ENCODE peak calls at places on chromosomes 7 and 10, in six cellular contexts. A is naive thymus-derived CD4-positive, alpha-beta T cell; I is aorta; X is keratinocyte; W is CD8-positive, alpha-beta T cell; B is fibroblast of lung. Y is an unnamed sample.

GRCh38 chr10:43236176-43236850 is 30.6 kb downstream of the RASGEF1A start:
- DNase-seq in A (peak; percentile 15), I (no peak), X (no peak), W (no peak), B (no peak), Y (no peak)

GRCh38 chr7:83413831-83414230 is 235.1 kb downstream of the SEMA3E start:
- DNase-seq in A (no peak), I (no peak), X (no peak), W (no peak), B (peak; percentile 14), Y (no peak)

GRCh38 chr7:4166340-4166739 is 515.8 kb upstream of the FOXK1 start:
- DNase-seq in A (no peak), I (no peak), X (no peak), W (no peak), B (no peak), Y (no peak)

GRCh38 chr7:75704928-75705327 is 33.8 kb downstream of the HIP1 start:
- DNase-seq in A (no peak), I (no peak), X (no peak), W (no peak), B (no peak), Y (no peak)

GRCh38 chr10:1957057-1957456 is 219.7 kb upstream of the ADARB2 start:
- DNase-seq in A (no peak), I (no peak), X (no peak), W (no peak), B (no peak), Y (no peak)

GRCh38 chr10:4652111-4653010 is 173.6 kb upstream of the AKR1E2 start:
- DNase-seq in A (peak; percentile 34), I (no peak), X (no peak), W (no peak), B (no peak), Y (no peak)

GRCh38 chr10:50360486-50360885 is 109.2 kb upstream of the ASAH2 start:
- DNase-seq in A (no peak), I (no peak), X (no peak), W (no peak), B (peak; percentile 37), Y (no peak)

GRCh38 chr10:11901454-11902431 is 78.6 kb downstream of the PROSER2 start:
- DNase-seq in A (no peak), I (no peak), X (no peak), W (no peak), B (no peak), Y (no peak)

GRCh38 chr7:86932038-86932512 is 127.4 kb downstream of the ELAPOR2 start:
- DNase-seq in A (no peak), I (peak; percentile 33), X (peak; percentile 23), W (no peak), B (peak; percentile 74), Y (no peak)

GRCh38 chr7:155190608-155191536 is 106.8 kb upstream of the INSIG1 start:
- DNase-seq in A (peak; percentile 76), I (no peak), X (no peak), W (peak; percentile 65), B (peak; percentile 11), Y (no peak)

GRCh38 chr10:69697006-69697405 is 67.0 kb downstream of the FAM241B start:
- DNase-seq in A (no peak), I (no peak), X (no peak), W (no peak), B (no peak), Y (no peak)

GRCh38 chr7:3832199-3832598 is 531.1 kb downstream of the SDK1 start:
- DNase-seq in A (no peak), I (no peak), X (no peak), W (no peak), B (no peak), Y (no peak)

GRCh38 chr10:100008708-100009282 is 952 bp downstream of the DNMBP start:
- DNase-seq in A (no peak), I (no peak), X (no peak), W (no peak), B (peak; percentile 28), Y (no peak)

GRCh38 chr7:150973571-150974451 is 4.3 kb downstream of the KCNH2 start:
- DNase-seq in A (no peak), I (no peak), X (no peak), W (peak; percentile 37), B (no peak), Y (no peak)

GRCh38 chr10:95509281-95509680 is 51.9 kb downstream of the SORBS1 start:
- DNase-seq in A (no peak), I (no peak), X (no peak), W (no peak), B (peak; percentile 50), Y (no peak)

GRCh38 chr7:42677751-42678231 is 234.1 kb downstream of the C7orf25 start:
- DNase-seq in A (no peak), I (no peak), X (peak; percentile 21), W (no peak), B (peak; percentile 96), Y (peak; percentile 2)

GRCh38 chr7:26583094-26583493 is 281.3 kb downstream of the SKAP2 start:
- DNase-seq in A (no peak), I (no peak), X (no peak), W (no peak), B (no peak), Y (no peak)

GRCh38 chr7:139730746-139731612 is 46.8 kb downstream of the HIPK2 start:
- DNase-seq in A (no peak), I (peak; percentile 79), X (no peak), W (peak; percentile 37), B (peak; percentile 78), Y (peak; percentile 56)

GRCh38 chr7:22949944-22950343 is 64.0 kb downstream of the HYCC1 start:
- DNase-seq in A (no peak), I (no peak), X (no peak), W (no peak), B (peak; percentile 37), Y (no peak)

GRCh38 chr10:131689486-131689885 is 211.3 kb upstream of the PPP2R2D start:
- DNase-seq in A (no peak), I (no peak), X (no peak), W (no peak), B (no peak), Y (no peak)

GRCh38 chr10:133355266-133355665 is 2.6 kb downstream of the FUOM start:
- DNase-seq in A (no peak), I (no peak), X (no peak), W (no peak), B (no peak), Y (no peak)

GRCh38 chr7:42736931-42737330 is 174.9 kb downstream of the C7orf25 start:
- DNase-seq in A (no peak), I (no peak), X (no peak), W (no peak), B (no peak), Y (no peak)

GRCh38 chr7:112399501-112399900 is 50.8 kb upstream of the IFRD1 start:
- DNase-seq in A (no peak), I (no peak), X (no peak), W (no peak), B (peak; percentile 23), Y (no peak)

GRCh38 chr7:128738570-128739047 is 550 bp upstream of the CALU start:
- DNase-seq in A (no peak), I (no peak), X (no peak), W (peak; percentile 6), B (no peak), Y (no peak)

GRCh38 chr10:122044045-122044661 is 55.2 kb downstream of the TACC2 start:
- DNase-seq in A (no peak), I (peak; percentile 58), X (no peak), W (no peak), B (peak; percentile 18), Y (no peak)

GRCh38 chr7:51141451-51141971 is 175.1 kb downstream of the COBL start:
- DNase-seq in A (no peak), I (no peak), X (no peak), W (no peak), B (peak; percentile 39), Y (peak; percentile 68)

GRCh38 chr7:50349963-50350944 is 45.7 kb downstream of the IKZF1 start:
- DNase-seq in A (peak; percentile 77), I (no peak), X (no peak), W (peak; percentile 75), B (no peak), Y (no peak)

GRCh38 chr10:92238586-92239098 is 52.2 kb downstream of the CPEB3 start:
- DNase-seq in A (no peak), I (no peak), X (peak; percentile 64), W (no peak), B (peak; percentile 84), Y (no peak)
- H3K4me3 ChIP-seq in A (no peak overlapping the region), I (no peak overlapping the region), X (peak overlapping the region; percentile 53), W (no peak overlapping the region), B (no peak overlapping the region), Y (no peak overlapping the region)

DNA sequence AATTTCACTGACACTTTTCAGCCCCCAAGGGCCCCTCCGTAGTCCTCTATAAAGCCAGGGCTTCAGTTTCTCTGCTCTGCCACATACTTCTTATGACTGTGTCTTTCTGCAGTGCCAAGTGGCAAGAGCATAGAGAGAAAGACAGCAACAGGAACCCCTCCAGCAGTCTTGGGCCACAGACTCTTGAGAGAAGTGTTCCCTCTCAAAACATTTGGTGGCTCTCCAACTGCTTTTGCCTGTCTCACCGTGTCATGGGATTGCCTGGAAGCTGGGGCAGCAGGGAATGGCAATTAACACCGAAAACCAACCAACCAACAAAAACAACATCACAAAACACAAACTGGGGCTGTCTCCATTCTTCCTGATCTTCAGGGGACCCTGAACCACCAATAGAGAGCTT is 73.8 kb upstream of the ELN start:
- DNase-seq in A (no peak), I (no peak), X (no peak), W (no peak), B (no peak), Y (no peak)
- H3K4me3 ChIP-seq in A (no peak overlapping the region), I (no peak overlapping the region), X (no peak overlapping the region), W (no peak overlapping the region), B (no peak overlapping the region), Y (no peak overlapping the region)

DNA sequence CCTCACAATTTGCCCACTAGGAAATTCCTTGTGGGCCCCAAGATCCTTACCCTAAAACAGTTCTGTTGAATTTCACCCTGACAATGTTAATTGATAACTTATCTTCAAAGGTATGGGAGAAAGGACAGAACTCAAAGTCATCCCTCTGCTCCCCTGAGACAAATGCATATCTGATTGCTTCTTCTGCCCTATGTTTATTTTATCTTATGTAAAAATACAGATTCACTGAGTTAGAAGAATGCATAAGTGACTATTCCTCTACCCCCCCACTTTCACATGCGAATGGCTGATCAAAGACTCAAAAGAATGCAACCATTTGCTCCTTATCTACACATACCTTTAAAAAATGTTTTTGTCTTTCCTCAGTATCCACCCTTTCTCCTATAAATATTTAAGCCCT is 235.7 kb upstream of the SEMA3C start:
- DNase-seq in A (no peak), I (no peak), X (no peak), W (no peak), B (peak; percentile 44), Y (no peak)
- H3K4me3 ChIP-seq in A (no peak overlapping the region), I (no peak overlapping the region), X (no peak overlapping the region), W (no peak overlapping the region), B (no peak overlapping the region), Y (no peak overlapping the region)

DNA sequence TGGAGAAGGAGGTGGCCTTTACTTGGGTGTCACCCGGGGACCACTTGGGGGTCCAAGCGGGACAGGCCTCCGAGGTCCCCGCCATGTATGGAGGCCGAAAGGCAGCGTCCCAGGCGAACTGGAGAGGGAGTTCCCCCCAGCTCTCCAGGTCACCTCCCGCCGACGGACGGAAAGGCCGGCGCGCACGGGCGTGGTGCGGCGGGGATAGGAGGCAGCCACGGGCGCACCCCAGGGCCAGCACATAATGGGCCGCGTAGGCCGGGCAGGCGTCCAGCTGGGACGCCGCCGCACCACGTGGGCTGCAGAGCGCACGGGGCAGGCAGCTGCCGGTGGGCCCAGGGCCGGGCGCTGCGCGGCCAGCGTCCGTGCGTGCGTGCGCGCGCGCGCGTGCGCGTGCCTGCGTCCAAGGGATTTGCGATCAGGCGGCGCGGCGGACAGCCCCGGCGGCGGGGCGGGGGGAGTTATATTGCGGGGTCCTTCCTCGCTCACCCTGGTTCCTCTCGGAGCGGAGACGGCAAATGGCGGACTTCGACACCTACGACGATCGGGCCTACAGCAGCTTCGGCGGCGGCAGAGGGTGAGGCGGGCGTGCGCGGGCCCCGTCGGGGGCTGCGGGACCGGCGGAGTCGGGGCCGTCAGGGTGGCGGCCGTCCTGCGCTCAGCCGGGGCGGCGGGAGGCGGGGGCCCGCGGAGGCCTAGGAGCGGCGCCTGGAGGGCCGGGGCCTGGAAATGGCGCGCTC is at the start of gene EIF4H:
- DNase-seq in A (peak; percentile 97), I (peak; percentile 97), X (peak; percentile 49), W (peak; percentile 97), B (peak; percentile 94), Y (peak; percentile 90)
- H3K4me3 ChIP-seq in A (peak within 1 kb of the TSS; percentile 87), I (peak within 1 kb of the TSS; percentile 88), X (peak within 1 kb of the TSS; percentile 93), W (peak within 1 kb of the TSS; percentile 80), B (peak within 1 kb of the TSS; percentile 59), Y (peak within 1 kb of the TSS; percentile 83)